ENCODE peak calls at places on chromosomes 11 and 22, in four cellular contexts. One of them, this sample, is unnamed.

GRCh38 chr11:60788401-60789110 is 3.4 kb downstream of the MS4A10 start:
- DNase-seq in prostate gland: no peak
- DNase-seq in lower leg skin: no peak
- DNase-seq in Peyer's patch: peak; percentile 27
- DNase-seq in this sample: no peak

GRCh38 chr11:131916633-131917032 is 546.2 kb downstream of the NTM start:
- DNase-seq in prostate gland: no peak
- DNase-seq in Peyer's patch: no peak
- DNase-seq in lower leg skin: no peak
- DNase-seq in this sample: peak; percentile 90

GRCh38 chr11:122248939-122249338 is 132.9 kb upstream of the BLID start:
- DNase-seq in lower leg skin: no peak
- DNase-seq in Peyer's patch: no peak
- DNase-seq in prostate gland: no peak
- DNase-seq in this sample: no peak

GRCh38 chr22:19039796-19040580 is 82.2 kb downstream of the DGCR2 start:
- DNase-seq in Peyer's patch: peak; percentile 43
- DNase-seq in prostate gland: no peak
- DNase-seq in lower leg skin: no peak
- DNase-seq in this sample: no peak

GRCh38 chr22:41028841-41029240 is 63.6 kb upstream of the EP300 start:
- DNase-seq in Peyer's patch: no peak
- DNase-seq in lower leg skin: no peak
- DNase-seq in prostate gland: no peak
- DNase-seq in this sample: peak; percentile 95

GRCh38 chr22:45096256-45096907 is 67.3 kb upstream of the NUP50 start:
- DNase-seq in lower leg skin: peak; percentile 38
- DNase-seq in Peyer's patch: peak; percentile 57
- DNase-seq in prostate gland: peak; percentile 62
- DNase-seq in this sample: peak; percentile 66

GRCh38 chr22:39820266-39820665 is 73.3 kb downstream of the ENTHD1 start:
- DNase-seq in prostate gland: no peak
- DNase-seq in Peyer's patch: no peak
- DNase-seq in lower leg skin: no peak
- DNase-seq in this sample: peak; percentile 21

GRCh38 chr11:91997178-91997577 is 227.4 kb upstream of the FAT3 start:
- DNase-seq in lower leg skin: no peak
- DNase-seq in prostate gland: no peak
- DNase-seq in Peyer's patch: no peak
- DNase-seq in this sample: no peak

GRCh38 chr11:69215784-69216415 is 60.2 kb downstream of the SMIM38 start:
- DNase-seq in prostate gland: peak; percentile 28
- DNase-seq in Peyer's patch: no peak
- DNase-seq in lower leg skin: peak; percentile 65
- DNase-seq in this sample: peak; percentile 7

GRCh38 chr22:45937960-45938359 is 39.0 kb downstream of the WNT7B start:
- DNase-seq in lower leg skin: no peak
- DNase-seq in prostate gland: no peak
- DNase-seq in Peyer's patch: no peak
- DNase-seq in this sample: no peak

GRCh38 chr22:41925783-41926460 is 684 bp downstream of the TNFRSF13C start:
- DNase-seq in lower leg skin: no peak
- DNase-seq in Peyer's patch: peak; percentile 82
- DNase-seq in prostate gland: peak; percentile 43
- DNase-seq in this sample: peak; percentile 55

GRCh38 chr22:50190182-50190951 is 4.7 kb downstream of the TRABD start:
- DNase-seq in lower leg skin: peak; percentile 56
- DNase-seq in Peyer's patch: peak; percentile 92
- DNase-seq in prostate gland: peak; percentile 68
- DNase-seq in this sample: peak; percentile 83

GRCh38 chr11:117070016-117070415 is 28.2 kb downstream of the SIK3 start:
- DNase-seq in lower leg skin: no peak
- DNase-seq in Peyer's patch: no peak
- DNase-seq in prostate gland: no peak
- DNase-seq in this sample: peak; percentile 45

GRCh38 chr11:95322546-95322945 is 91.5 kb upstream of the SESN3 start:
- DNase-seq in lower leg skin: no peak
- DNase-seq in prostate gland: no peak
- DNase-seq in Peyer's patch: no peak
- DNase-seq in this sample: no peak

GRCh38 chr22:45612940-45613339 is 58.7 kb upstream of the ATXN10 start:
- DNase-seq in prostate gland: no peak
- DNase-seq in Peyer's patch: no peak
- DNase-seq in lower leg skin: no peak
- DNase-seq in this sample: no peak

GRCh38 chr11:106001304-106002012 is 20.6 kb downstream of the MSANTD4 start:
- DNase-seq in prostate gland: no peak
- DNase-seq in lower leg skin: no peak
- DNase-seq in Peyer's patch: no peak
- DNase-seq in this sample: no peak

GRCh38 chr11:76724162-76724768 is 53.7 kb upstream of the LRRC32 start:
- DNase-seq in prostate gland: no peak
- DNase-seq in lower leg skin: no peak
- DNase-seq in Peyer's patch: no peak
- DNase-seq in this sample: no peak

GRCh38 chr11:69300124-69301032 is 6.4 kb downstream of the MYEOV start:
- DNase-seq in prostate gland: no peak
- DNase-seq in Peyer's patch: no peak
- DNase-seq in lower leg skin: peak; percentile 78
- DNase-seq in this sample: peak; percentile 84

GRCh38 chr11:47216141-47216798 is 1.5 kb downstream of the DDB2 start:
- DNase-seq in Peyer's patch: peak; percentile 57
- DNase-seq in lower leg skin: peak; percentile 57
- DNase-seq in prostate gland: peak; percentile 46
- DNase-seq in this sample: peak; percentile 72

GRCh38 chr11:116864531-116864930 is 27.1 kb upstream of the APOA1 start:
- DNase-seq in Peyer's patch: no peak
- DNase-seq in prostate gland: no peak
- DNase-seq in lower leg skin: no peak
- DNase-seq in this sample: peak; percentile 38

GRCh38 chr11:25758145-25758661 is 573.7 kb upstream of the ANO3 start:
- DNase-seq in prostate gland: no peak
- DNase-seq in lower leg skin: no peak
- DNase-seq in Peyer's patch: no peak
- DNase-seq in this sample: no peak

GRCh38 chr11:22566293-22566692 is 59.3 kb downstream of the FANCF start:
- DNase-seq in prostate gland: no peak
- DNase-seq in lower leg skin: no peak
- DNase-seq in Peyer's patch: no peak
- DNase-seq in this sample: no peak

GRCh38 chr11:94332814-94333213 is 28.4 kb downstream of the IZUMO1R start:
- DNase-seq in prostate gland: no peak
- DNase-seq in Peyer's patch: no peak
- DNase-seq in lower leg skin: no peak
- DNase-seq in this sample: no peak

GRCh38 chr11:5489571-5490357 is 1.3 kb downstream of the OR52D1 start:
- DNase-seq in prostate gland: no peak
- DNase-seq in lower leg skin: no peak
- DNase-seq in Peyer's patch: no peak
- DNase-seq in this sample: no peak

GRCh38 chr11:15852179-15852578 is 504.2 kb downstream of the SOX6 start:
- DNase-seq in Peyer's patch: no peak
- DNase-seq in lower leg skin: no peak
- DNase-seq in prostate gland: no peak
- DNase-seq in this sample: peak; percentile 32

GRCh38 chr11:118216621-118217526 is 7.9 kb downstream of the JAML start:
- DNase-seq in lower leg skin: no peak
- DNase-seq in prostate gland: no peak
- DNase-seq in Peyer's patch: no peak
- DNase-seq in this sample: no peak

GRCh38 chr11:127492025-127492424 is 491.5 kb upstream of the KIRREL3 start:
- DNase-seq in prostate gland: no peak
- DNase-seq in Peyer's patch: no peak
- DNase-seq in lower leg skin: no peak
- DNase-seq in this sample: no peak

GRCh38 chr11:127496165-127496564 is 495.6 kb upstream of the KIRREL3 start:
- DNase-seq in lower leg skin: no peak
- DNase-seq in prostate gland: no peak
- DNase-seq in Peyer's patch: no peak
- DNase-seq in this sample: no peak

GRCh38 chr11:127491589-127491988 is 491.0 kb upstream of the KIRREL3 start:
- DNase-seq in lower leg skin: no peak
- DNase-seq in prostate gland: no peak
- DNase-seq in Peyer's patch: no peak
- DNase-seq in this sample: no peak

GRCh38 chr11:127490896-127491295 is 490.3 kb upstream of the KIRREL3 start:
- DNase-seq in Peyer's patch: no peak
- DNase-seq in prostate gland: no peak
- DNase-seq in lower leg skin: no peak
- DNase-seq in this sample: no peak

GRCh38 chr11:127493330-127493729 is 492.8 kb upstream of the KIRREL3 start:
- DNase-seq in prostate gland: no peak
- DNase-seq in lower leg skin: no peak
- DNase-seq in Peyer's patch: no peak
- DNase-seq in this sample: peak; percentile 1
- TF ChIP-seq CTCF in prostate gland: no peak
- TF ChIP-seq CTCF in lower leg skin: no peak
- TF ChIP-seq CTCF in Peyer's patch: no peak
- TF ChIP-seq CTCF in this sample: peak; percentile 10

GRCh38 chr22:20268350-20269012 is 363 bp upstream of the RTN4R start:
- DNase-seq in prostate gland: peak; percentile 48
- DNase-seq in Peyer's patch: peak; percentile 84
- DNase-seq in lower leg skin: no peak
- DNase-seq in this sample: peak; percentile 37
- H3K4me3 ChIP-seq in prostate gland: no peak overlapping the region
- H3K4me3 ChIP-seq in Peyer's patch: no peak overlapping the region
- H3K4me3 ChIP-seq in lower leg skin: no peak overlapping the region
- H3K4me3 ChIP-seq in this sample: no peak overlapping the region

GRCh38 chr11:114395776-114396175 is 4.5 kb downstream of the C11orf71 start:
- DNase-seq in Peyer's patch: no peak
- DNase-seq in prostate gland: no peak
- DNase-seq in lower leg skin: no peak
- DNase-seq in this sample: no peak
- TF ChIP-seq CTCF in Peyer's patch: no peak
- TF ChIP-seq CTCF in prostate gland: no peak
- TF ChIP-seq CTCF in lower leg skin: no peak
- TF ChIP-seq CTCF in this sample: peak; percentile 48

GRCh38 chr22:20137671-20138416 is 6.2 kb downstream of the ZDHHC8 start:
- DNase-seq in Peyer's patch: no peak
- DNase-seq in lower leg skin: no peak
- DNase-seq in prostate gland: no peak
- DNase-seq in this sample: no peak
- H3K4me3 ChIP-seq in Peyer's patch: no peak overlapping the region
- H3K4me3 ChIP-seq in lower leg skin: no peak overlapping the region
- H3K4me3 ChIP-seq in prostate gland: no peak overlapping the region
- H3K4me3 ChIP-seq in this sample: no peak overlapping the region